ENCODE peak calls at places on chromosome 4, in nine cellular contexts. V is MCF 10A; Q is HCEC 1CT; T is spleen; P is SK-N-SH; X is RWPE1; A is NK-92 treated with Interleukin-12 subunit alpha and Interleukin-12 subunit beta, amount 100 ng/mL, for 24 hours; Y is skeletal muscle cell; K is NCI-H1930. O is an unnamed sample.

GRCh38 chr4:176879370-176880116 is 86.8 kb upstream of the VEGFC start:
- DNase-seq in V (peak), Q (no peak), T (no peak), P (no peak), X (no peak), A (no peak), Y (no peak), K (no peak), O (no peak)

GRCh38 chr4:88335092-88335665 is 43.5 kb upstream of the HERC6 start:
- DNase-seq in V (no peak), Q (peak), T (no peak), P (no peak), X (no peak), A (no peak), Y (peak), K (no peak), O (no peak)

GRCh38 chr4:84493092-84493850 is 5.8 kb downstream of the NKX6-1 start:
- DNase-seq in V (no peak), Q (no peak), T (no peak), P (peak), X (no peak), A (no peak), Y (no peak), K (no peak), O (no peak)

GRCh38 chr4:40699648-40700047 is 50.1 kb upstream of the NSUN7 start:
- DNase-seq in V (no peak), Q (peak), T (no peak), P (no peak), X (no peak), A (no peak), Y (peak), K (no peak), O (no peak)

GRCh38 chr4:99248714-99249113 is 29.7 kb upstream of the ADH6 start:
- DNase-seq in V (peak), Q (no peak), T (no peak), P (no peak), X (peak), A (no peak), Y (peak), K (no peak), O (no peak)

GRCh38 chr4:110032603-110033002 is 119.9 kb downstream of the EGF start:
- DNase-seq in V (peak), Q (no peak), T (no peak), P (no peak), X (no peak), A (no peak), Y (no peak), K (no peak), O (no peak)

GRCh38 chr4:113692809-113693411 is 68.6 kb downstream of the CAMK2D start:
- DNase-seq in V (no peak), Q (no peak), T (no peak), P (no peak), X (no peak), A (no peak), Y (no peak), K (no peak), O (no peak)

GRCh38 chr4:142567199-142567598 is 278.9 kb downstream of the INPP4B start:
- DNase-seq in V (no peak), Q (no peak), T (peak), P (no peak), X (no peak), A (no peak), Y (no peak), K (no peak), O (no peak)

GRCh38 chr4:168725935-168726334 is 229.1 kb downstream of the PALLD start:
- DNase-seq in V (no peak), Q (no peak), T (no peak), P (no peak), X (no peak), A (no peak), Y (no peak), K (no peak), O (no peak)

GRCh38 chr4:105140684-105141490 is 5.8 kb upstream of the TET2 start:
- DNase-seq in V (peak), Q (no peak), T (no peak), P (peak), X (peak), A (peak), Y (no peak), K (no peak), O (no peak)

GRCh38 chr4:4217123-4217522 is 9.6 kb downstream of the OTOP1 start:
- DNase-seq in V (peak), Q (peak), T (no peak), P (no peak), X (no peak), A (no peak), Y (no peak), K (no peak), O (no peak)

GRCh38 chr4:21090098-21090666 is 389.9 kb downstream of the PACRGL start:
- DNase-seq in V (no peak), Q (no peak), T (no peak), P (no peak), X (no peak), A (no peak), Y (no peak), K (no peak), O (no peak)

GRCh38 chr4:6908397-6909112 is 1.1 kb upstream of the TBC1D14 start:
- DNase-seq in V (no peak), Q (no peak), T (peak), P (peak), X (no peak), A (no peak), Y (no peak), K (no peak), O (no peak)

GRCh38 chr4:184396001-184396400 is 78.3 kb downstream of the IRF2 start:
- DNase-seq in V (no peak), Q (no peak), T (no peak), P (no peak), X (no peak), A (no peak), Y (no peak), K (no peak), O (peak)

GRCh38 chr4:48490680-48491513 is 845 bp downstream of the ZAR1 start:
- DNase-seq in V (no peak), Q (no peak), T (peak), P (no peak), X (no peak), A (no peak), Y (no peak), K (no peak), O (no peak)